ENCODE peak calls at places on chromosomes 13 and 19, in seven cellular contexts. H, F, I, Q, W, Z and D are unnamed samples.

GRCh38 chr13:30121666-30122065 is 185.7 kb downstream of the KATNAL1 start:
- DNase-seq in H (no peak), F (no peak), I (no peak), Q (no peak), W (no peak), Z (no peak), D (no peak)

GRCh38 chr19:35718345-35719041 is 690 bp downstream of the KMT2B start:
- DNase-seq in H (peak; percentile 31), F (peak; percentile 24), I (no peak), Q (no peak), W (peak; percentile 23), Z (peak; percentile 40), D (peak; percentile 26)

GRCh38 chr13:87128006-87128405 is 543.2 kb upstream of the SLITRK5 start:
- DNase-seq in H (no peak), F (peak; percentile 53), I (peak; percentile 52), Q (no peak), W (no peak), Z (peak; percentile 4), D (no peak)

GRCh38 chr13:44125943-44126469 is 246.3 kb downstream of the LACC1 start:
- DNase-seq in H (no peak), F (no peak), I (no peak), Q (no peak), W (no peak), Z (no peak), D (no peak)

GRCh38 chr19:2421581-2422306 is 5.6 kb downstream of the TIMM13 start:
- DNase-seq in H (no peak), F (no peak), I (no peak), Q (no peak), W (no peak), Z (no peak), D (no peak)

GRCh38 chr13:37747071-37747612 is 122.4 kb downstream of the TRPC4 start:
- DNase-seq in H (no peak), F (peak; percentile 85), I (no peak), Q (no peak), W (peak; percentile 62), Z (no peak), D (no peak)

GRCh38 chr19:12544401-12544876 is 6.8 kb downstream of the ZNF564 start:
- DNase-seq in H (no peak), F (peak; percentile 91), I (no peak), Q (no peak), W (no peak), Z (peak; percentile 17), D (no peak)

GRCh38 chr19:42177686-42178019 is 39.8 kb downstream of the DEDD2 start:
- DNase-seq in H (no peak), F (no peak), I (no peak), Q (no peak), W (no peak), Z (no peak), D (no peak)

GRCh38 chr19:3687774-3688706 is 12.2 kb downstream of the PIP5K1C start:
- DNase-seq in H (peak; percentile 43), F (no peak), I (no peak), Q (no peak), W (peak; percentile 43), Z (no peak), D (peak; percentile 53)

GRCh38 chr13:38662362-38662761 is 24.5 kb upstream of the FREM2 start:
- DNase-seq in H (no peak), F (peak; percentile 92), I (no peak), Q (no peak), W (peak; percentile 21), Z (no peak), D (no peak)

GRCh38 chr19:17679526-17680234 is 8.5 kb downstream of the UNC13A start:
- DNase-seq in H (no peak), F (no peak), I (no peak), Q (no peak), W (no peak), Z (no peak), D (no peak)

GRCh38 chr19:3115411-3115810 is 20.4 kb upstream of the GNA15 start:
- DNase-seq in H (no peak), F (no peak), I (no peak), Q (no peak), W (no peak), Z (no peak), D (no peak)

GRCh38 chr13:92721610-92722009 is 505.0 kb upstream of the GPC6 start:
- DNase-seq in H (no peak), F (no peak), I (no peak), Q (no peak), W (no peak), Z (no peak), D (no peak)

GRCh38 chr19:28468701-28469459 is 744.1 kb downstream of the UQCRFS1 start:
- DNase-seq in H (peak; percentile 16), F (peak; percentile 40), I (no peak), Q (no peak), W (no peak), Z (no peak), D (peak; percentile 27)

GRCh38 chr13:76644906-76645305 is 241.3 kb downstream of the KCTD12 start:
- DNase-seq in H (no peak), F (no peak), I (no peak), Q (no peak), W (no peak), Z (no peak), D (no peak)

GRCh38 chr13:31461923-31462322 is 262.1 kb downstream of the B3GLCT start:
- DNase-seq in H (no peak), F (no peak), I (no peak), Q (no peak), W (no peak), Z (no peak), D (no peak)

GRCh38 chr19:3398900-3399278 is 32.5 kb downstream of the NFIC start:
- DNase-seq in H (no peak), F (no peak), I (no peak), Q (no peak), W (no peak), Z (no peak), D (no peak)

GRCh38 chr13:109162248-109163051 is 533.0 kb downstream of the MYO16 start:
- DNase-seq in H (no peak), F (no peak), I (no peak), Q (no peak), W (peak; percentile 89), Z (no peak), D (no peak)

GRCh38 chr19:398719-399118 is 10.2 kb downstream of the C2CD4C start:
- DNase-seq in H (no peak), F (no peak), I (no peak), Q (no peak), W (no peak), Z (no peak), D (no peak)

GRCh38 chr13:113065406-113066141 is 40.0 kb upstream of the F7 start:
- DNase-seq in H (no peak), F (no peak), I (no peak), Q (no peak), W (no peak), Z (no peak), D (no peak)

GRCh38 chr19:5905072-5905778 is 553 bp downstream of the VMAC start:
- DNase-seq in H (no peak), F (no peak), I (no peak), Q (no peak), W (no peak), Z (no peak), D (peak; percentile 37)

GRCh38 chr13:40981361-40981760 is 37.8 kb downstream of the ELF1 start:
- DNase-seq in H (no peak), F (peak; percentile 82), I (no peak), Q (no peak), W (no peak), Z (no peak), D (no peak)

GRCh38 chr19:48681127-48681470 is 8.3 kb upstream of the NTN5 start:
- DNase-seq in H (no peak), F (peak; percentile 93), I (no peak), Q (no peak), W (peak; percentile 31), Z (no peak), D (no peak)

GRCh38 chr19:56170261-56170660 is 5.5 kb upstream of the GALP start:
- DNase-seq in H (no peak), F (peak; percentile 10), I (no peak), Q (peak; percentile 45), W (peak; percentile 75), Z (peak; percentile 26), D (no peak)

GRCh38 chr19:35449347-35450043 is 1.4 kb downstream of the FFAR2 start:
- DNase-seq in H (no peak), F (no peak), I (no peak), Q (no peak), W (peak; percentile 46), Z (no peak), D (no peak)

DNA sequence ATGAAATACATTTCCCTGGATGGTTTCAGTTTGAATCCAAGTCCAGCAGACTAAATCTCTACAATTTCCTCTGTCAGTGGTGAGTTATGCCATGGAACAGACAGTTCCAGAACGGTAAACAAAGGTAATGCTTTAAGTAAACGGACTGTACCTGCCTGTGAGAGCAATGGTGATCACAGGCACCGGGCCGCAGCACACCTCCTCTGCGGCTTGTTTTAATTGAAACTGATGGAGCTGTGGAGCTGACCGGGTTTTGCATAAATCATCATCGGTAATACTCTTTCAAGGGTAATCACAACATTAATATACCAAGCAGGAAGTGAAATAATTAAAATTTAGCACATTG is 517.7 kb downstream of the RFC3 start:
- DNase-seq in H (no peak), F (no peak), I (no peak), Q (no peak), W (no peak), Z (no peak), D (no peak)
- H3K27ac ChIP-seq in H (no peak overlapping the region), F (no peak overlapping the region), I (no peak overlapping the region), Q (no peak overlapping the region), W (no peak overlapping the region), Z (no peak overlapping the region), D (no peak overlapping the region)

DNA sequence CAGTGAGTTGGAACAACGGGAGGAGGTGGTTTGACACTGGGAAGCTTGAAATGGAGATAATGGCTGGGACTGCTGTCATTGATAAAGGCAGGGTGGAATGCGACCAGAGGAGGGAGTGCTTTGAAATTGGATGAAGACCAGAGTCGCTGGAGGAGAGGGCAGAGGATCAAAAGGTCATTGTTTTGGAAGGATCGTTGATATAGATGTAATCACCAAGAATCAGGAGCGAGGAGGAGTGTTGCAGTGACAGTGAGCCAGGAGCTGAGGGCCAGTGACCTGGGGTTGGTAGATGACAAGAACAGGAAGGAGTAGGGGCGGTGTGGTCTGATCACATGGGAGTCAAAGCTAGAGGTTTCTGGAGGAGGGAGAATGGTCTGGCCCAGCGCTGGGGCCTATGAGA is 25.3 kb downstream of the TM9SF2 start:
- DNase-seq in H (no peak), F (peak; percentile 34), I (no peak), Q (no peak), W (no peak), Z (no peak), D (no peak)
- H3K36me3 ChIP-seq in H (peaks cover 32% of the 10 kb centered on the region), F (peaks cover 5% of the 10 kb centered on the region), I (peaks cover 2% of the 10 kb centered on the region), Q (peaks cover 55% of the 10 kb centered on the region), W (peaks cover 15% of the 10 kb centered on the region), Z (peaks cover 80% of the 10 kb centered on the region), D (peaks cover 13% of the 10 kb centered on the region)

GRCh38 chr19:45601115-45601514 is 897 bp downstream of the GPR4 start:
- DNase-seq in H (no peak), F (no peak), I (no peak), Q (peak; percentile 72), W (no peak), Z (peak; percentile 66), D (no peak)
- H3K27me3 ChIP-seq in H (peaks cover 53% of the 10 kb centered on the region), F (peaks cover 78% of the 10 kb centered on the region), I (peaks cover 33% of the 10 kb centered on the region), Q (peaks cover 35% of the 10 kb centered on the region), W (peaks cover 18% of the 10 kb centered on the region), Z (peaks cover 55% of the 10 kb centered on the region), D (peaks cover 18% of the 10 kb centered on the region)

DNA sequence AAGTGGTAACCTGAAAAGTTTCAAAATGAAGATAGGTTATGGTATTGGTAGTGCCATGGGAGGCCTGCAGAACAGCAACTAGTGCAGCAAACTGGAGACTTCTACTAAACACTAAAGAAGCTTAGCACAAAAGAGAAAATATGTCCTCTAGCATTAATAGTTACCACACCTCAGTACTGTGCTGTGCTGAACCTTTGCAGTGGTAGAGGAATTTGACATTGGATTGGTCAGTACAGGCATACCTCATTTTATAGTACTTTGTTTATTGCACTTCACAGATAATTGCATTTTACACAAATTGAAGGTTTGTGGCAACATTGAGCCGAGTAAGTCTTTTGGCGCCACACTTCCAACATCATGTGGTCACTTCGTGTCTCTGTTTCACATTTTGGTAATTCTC is 40.4 kb downstream of the ZMYM2 start:
- DNase-seq in H (no peak), F (no peak), I (no peak), Q (no peak), W (no peak), Z (no peak), D (no peak)
- H3K27ac ChIP-seq in H (no peak overlapping the region), F (peak overlapping the region; percentile 49), I (no peak overlapping the region), Q (no peak overlapping the region), W (no peak overlapping the region), Z (no peak overlapping the region), D (no peak overlapping the region)